ENCODE peak calls at places on chromosome 22, in four cellular contexts. One of them, this sample, is unnamed. For H3K4me1, the result is how much of the 10 kb centered on the place peaks cover.

GRCh38 chr22:47164514-47165337 is 402.3 kb downstream of the TBC1D22A start:
- DNase-seq in DND-41: no peak
- DNase-seq in GM23338: no peak
- DNase-seq in CD8-positive, alpha-beta T cell: no peak
- DNase-seq in this sample: no peak

GRCh38 chr22:19772673-19773469 is 12.3 kb downstream of the TBX1 start:
- DNase-seq in GM23338: no peak
- DNase-seq in CD8-positive, alpha-beta T cell: no peak
- DNase-seq in DND-41: no peak
- DNase-seq in this sample: no peak

GRCh38 chr22:37020192-37020479 is 594 bp downstream of the MPST start:
- DNase-seq in DND-41: no peak
- DNase-seq in GM23338: no peak
- DNase-seq in CD8-positive, alpha-beta T cell: no peak
- DNase-seq in this sample: peak

GRCh38 chr22:46712288-46712687 is 25.8 kb downstream of the CERK start:
- DNase-seq in CD8-positive, alpha-beta T cell: no peak
- DNase-seq in GM23338: no peak
- DNase-seq in DND-41: no peak
- DNase-seq in this sample: no peak

GRCh38 chr22:23583153-23583552 is 3.1 kb upstream of the IGLL1 start:
- DNase-seq in CD8-positive, alpha-beta T cell: no peak
- DNase-seq in DND-41: peak
- DNase-seq in GM23338: no peak
- DNase-seq in this sample: no peak

GRCh38 chr22:47128216-47129215 is 366.1 kb downstream of the TBC1D22A start:
- DNase-seq in DND-41: no peak
- DNase-seq in GM23338: no peak
- DNase-seq in CD8-positive, alpha-beta T cell: no peak
- DNase-seq in this sample: no peak

GRCh38 chr22:48872271-48873260 is 955.1 kb downstream of the BRD1 start:
- DNase-seq in CD8-positive, alpha-beta T cell: no peak
- DNase-seq in DND-41: no peak
- DNase-seq in GM23338: no peak
- DNase-seq in this sample: no peak

GRCh38 chr22:36887164-36887563 is 26.3 kb upstream of the CSF2RB start:
- DNase-seq in GM23338: no peak
- DNase-seq in DND-41: no peak
- DNase-seq in CD8-positive, alpha-beta T cell: no peak
- DNase-seq in this sample: no peak

GRCh38 chr22:32389685-32390084 is 22.4 kb downstream of the RTCB start:
- DNase-seq in DND-41: peak
- DNase-seq in GM23338: peak
- DNase-seq in CD8-positive, alpha-beta T cell: no peak
- DNase-seq in this sample: no peak

GRCh38 chr22:20091690-20092476 is 11.8 kb downstream of the DGCR8 start:
- DNase-seq in DND-41: no peak
- DNase-seq in GM23338: no peak
- DNase-seq in CD8-positive, alpha-beta T cell: no peak
- DNase-seq in this sample: no peak

GRCh38 chr22:36565686-36566085 is 36.7 kb upstream of the EIF3D start:
- DNase-seq in CD8-positive, alpha-beta T cell: no peak
- DNase-seq in DND-41: no peak
- DNase-seq in GM23338: no peak
- DNase-seq in this sample: no peak

GRCh38 chr22:19824197-19825015 is 30.3 kb downstream of the GNB1L start:
- DNase-seq in GM23338: no peak
- DNase-seq in DND-41: peak
- DNase-seq in CD8-positive, alpha-beta T cell: peak
- DNase-seq in this sample: no peak

GRCh38 chr22:42078469-42079318 is 806 bp upstream of the SMDT1 start:
- DNase-seq in GM23338: peak
- DNase-seq in CD8-positive, alpha-beta T cell: no peak
- DNase-seq in DND-41: no peak
- DNase-seq in this sample: peak

GRCh38 chr22:48650323-48651035 is 1177.2 kb downstream of the BRD1 start:
- DNase-seq in GM23338: no peak
- DNase-seq in CD8-positive, alpha-beta T cell: no peak
- DNase-seq in DND-41: no peak
- DNase-seq in this sample: no peak

GRCh38 chr22:46681010-46681409 is 57.0 kb downstream of the CERK start:
- DNase-seq in DND-41: peak
- DNase-seq in GM23338: peak
- DNase-seq in CD8-positive, alpha-beta T cell: no peak
- DNase-seq in this sample: no peak

GRCh38 chr22:38067771-38068360 is 10.7 kb downstream of the PICK1 start:
- DNase-seq in DND-41: no peak
- DNase-seq in CD8-positive, alpha-beta T cell: no peak
- DNase-seq in GM23338: no peak
- DNase-seq in this sample: no peak

GRCh38 chr22:47293368-47294221 is 531.1 kb downstream of the TBC1D22A start:
- DNase-seq in CD8-positive, alpha-beta T cell: peak
- DNase-seq in GM23338: no peak
- DNase-seq in DND-41: no peak
- DNase-seq in this sample: no peak

GRCh38 chr22:42344391-42344861 is 74.0 kb upstream of the TCF20 start:
- DNase-seq in GM23338: peak
- DNase-seq in DND-41: peak
- DNase-seq in CD8-positive, alpha-beta T cell: no peak
- DNase-seq in this sample: peak

GRCh38 chr22:37413546-37413945 is 13.7 kb downstream of the ELFN2 start:
- DNase-seq in CD8-positive, alpha-beta T cell: no peak
- DNase-seq in GM23338: no peak
- DNase-seq in DND-41: no peak
- DNase-seq in this sample: no peak

GRCh38 chr22:37753746-37754145 is 54.0 kb upstream of the GCAT start:
- DNase-seq in CD8-positive, alpha-beta T cell: no peak
- DNase-seq in DND-41: no peak
- DNase-seq in GM23338: no peak
- DNase-seq in this sample: no peak

GRCh38 chr22:32325416-32325801 is 32.3 kb upstream of the RFPL3 start:
- DNase-seq in DND-41: no peak
- DNase-seq in GM23338: peak
- DNase-seq in CD8-positive, alpha-beta T cell: no peak
- DNase-seq in this sample: no peak

GRCh38 chr22:42473484-42474193 is 41.4 kb upstream of the NFAM1 start:
- DNase-seq in GM23338: peak
- DNase-seq in CD8-positive, alpha-beta T cell: no peak
- DNase-seq in DND-41: peak
- DNase-seq in this sample: peak

GRCh38 chr22:25656724-25657123 is 85.3 kb upstream of the MYO18B start:
- DNase-seq in DND-41: no peak
- DNase-seq in CD8-positive, alpha-beta T cell: no peak
- DNase-seq in GM23338: no peak
- DNase-seq in this sample: no peak
- H3K4me1 ChIP-seq in DND-41: under half
- H3K4me1 ChIP-seq in CD8-positive, alpha-beta T cell: under half
- H3K4me1 ChIP-seq in GM23338: under half
- H3K4me1 ChIP-seq in this sample: under half

DNA sequence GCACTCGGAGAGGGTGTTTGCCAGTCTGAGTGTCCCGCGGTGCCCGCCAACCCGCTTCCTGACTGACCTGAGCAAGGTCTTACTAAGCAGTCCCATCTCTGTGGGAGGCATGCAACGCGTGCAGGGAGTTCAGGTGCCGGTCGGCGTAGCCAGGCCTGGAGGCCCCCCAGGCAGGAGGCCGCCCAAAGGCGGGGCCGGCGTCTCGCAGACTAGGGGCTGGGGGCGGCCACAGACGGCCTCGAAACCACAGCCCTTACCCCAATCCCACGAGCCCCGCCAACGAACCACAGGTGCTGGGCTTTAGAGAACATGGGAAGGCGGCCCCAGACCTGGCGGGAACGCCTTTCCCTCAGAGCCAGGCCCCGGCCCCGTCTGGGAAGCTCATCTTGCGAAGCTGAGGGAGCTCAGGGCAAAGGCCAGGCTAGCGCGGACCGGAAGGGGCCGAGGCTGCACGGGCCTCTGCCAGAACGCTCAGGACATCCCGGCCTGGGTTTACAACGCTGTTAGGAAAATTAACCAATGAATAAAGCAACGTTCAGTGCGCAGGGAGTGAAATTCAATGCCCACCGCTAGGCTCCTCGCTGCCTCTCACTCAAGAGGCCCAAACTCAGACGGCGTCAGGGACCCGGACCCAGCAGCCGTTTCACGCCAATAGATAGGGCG is 2.1 kb upstream of the MTFP1 start:
- DNase-seq in CD8-positive, alpha-beta T cell: no peak
- DNase-seq in GM23338: peak
- DNase-seq in DND-41: peak
- DNase-seq in this sample: peak
- TF ChIP-seq CTCF in CD8-positive, alpha-beta T cell: no peak
- TF ChIP-seq CTCF in GM23338: no peak
- TF ChIP-seq CTCF in DND-41: peak
- TF ChIP-seq CTCF in this sample: peak

GRCh38 chr22:39512026-39512425 is 8.3 kb upstream of the ATF4 start:
- DNase-seq in CD8-positive, alpha-beta T cell: no peak
- DNase-seq in DND-41: no peak
- DNase-seq in GM23338: no peak
- DNase-seq in this sample: no peak
- H3K4me1 ChIP-seq in CD8-positive, alpha-beta T cell: under half
- H3K4me1 ChIP-seq in DND-41: under half
- H3K4me1 ChIP-seq in GM23338: under half
- H3K4me1 ChIP-seq in this sample: under half

DNA sequence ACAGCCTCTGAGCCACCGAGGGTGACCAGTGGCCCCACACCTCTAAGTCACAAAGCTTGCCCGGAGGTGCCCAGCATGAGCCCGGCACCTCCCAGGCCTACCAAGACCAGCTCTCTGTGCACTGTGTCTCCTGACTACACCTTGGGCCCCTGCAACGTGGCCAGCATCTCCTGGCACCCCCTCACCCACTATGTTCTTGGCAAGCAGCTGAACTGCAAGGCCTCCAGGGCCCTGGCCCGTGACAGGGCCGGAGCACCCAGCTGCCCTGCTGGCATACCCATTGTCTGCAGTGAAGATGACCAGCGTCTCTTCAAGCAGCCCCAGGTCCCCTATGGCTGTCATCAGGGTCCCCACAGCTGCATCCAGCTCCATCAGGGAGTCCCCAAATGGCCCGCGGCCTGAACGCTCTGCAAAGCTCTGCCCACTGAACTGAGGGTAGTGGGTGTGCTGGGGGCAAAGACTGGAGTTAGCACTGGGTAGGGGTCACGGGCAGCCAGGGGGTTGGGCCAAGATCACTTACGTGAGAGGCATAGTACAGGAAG is 1.6 kb downstream of the ARSA start:
- DNase-seq in GM23338: no peak
- DNase-seq in DND-41: no peak
- DNase-seq in CD8-positive, alpha-beta T cell: no peak
- DNase-seq in this sample: no peak
- TF ChIP-seq CTCF in GM23338: no peak
- TF ChIP-seq CTCF in DND-41: peak
- TF ChIP-seq CTCF in CD8-positive, alpha-beta T cell: no peak
- TF ChIP-seq CTCF in this sample: no peak

DNA sequence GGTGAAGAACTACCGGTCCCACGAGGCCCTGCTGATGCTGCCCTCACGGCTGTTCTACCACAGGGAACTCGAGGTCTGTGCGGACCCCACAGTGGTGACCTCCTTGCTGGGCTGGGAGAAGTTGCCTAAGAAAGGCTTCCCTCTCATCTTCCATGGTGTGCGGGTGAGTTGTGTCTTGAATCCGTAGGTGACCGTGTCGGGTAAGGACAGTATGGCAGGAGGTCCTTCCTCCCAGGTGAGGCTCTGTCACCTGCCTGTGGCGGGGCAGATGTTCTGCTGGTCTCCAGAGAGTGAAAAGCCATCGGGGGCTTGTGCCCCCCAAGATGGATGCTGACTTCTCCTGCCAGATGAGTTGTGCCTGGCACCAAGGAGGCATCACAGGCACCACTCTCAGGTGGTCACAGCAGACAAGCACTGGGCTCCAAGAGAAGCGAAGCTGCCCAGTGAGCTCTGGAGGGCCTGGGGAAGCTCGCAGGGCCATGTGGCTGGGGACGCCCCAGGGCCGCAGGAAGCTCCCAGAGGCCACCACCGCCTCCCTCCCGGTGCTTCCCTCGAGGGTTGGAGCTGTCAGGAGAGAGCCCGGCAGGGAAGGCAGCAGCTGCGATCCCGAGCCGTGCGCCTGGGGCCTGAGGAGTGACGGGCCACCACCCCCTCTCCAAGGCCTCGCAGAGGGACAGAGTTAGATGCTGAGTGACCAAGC is 17.3 kb upstream of the PANX2 start:
- DNase-seq in GM23338: no peak
- DNase-seq in CD8-positive, alpha-beta T cell: no peak
- DNase-seq in DND-41: no peak
- DNase-seq in this sample: no peak
- H3K4me1 ChIP-seq in GM23338: under half
- H3K4me1 ChIP-seq in CD8-positive, alpha-beta T cell: under half
- H3K4me1 ChIP-seq in DND-41: under half
- H3K4me1 ChIP-seq in this sample: under half

DNA sequence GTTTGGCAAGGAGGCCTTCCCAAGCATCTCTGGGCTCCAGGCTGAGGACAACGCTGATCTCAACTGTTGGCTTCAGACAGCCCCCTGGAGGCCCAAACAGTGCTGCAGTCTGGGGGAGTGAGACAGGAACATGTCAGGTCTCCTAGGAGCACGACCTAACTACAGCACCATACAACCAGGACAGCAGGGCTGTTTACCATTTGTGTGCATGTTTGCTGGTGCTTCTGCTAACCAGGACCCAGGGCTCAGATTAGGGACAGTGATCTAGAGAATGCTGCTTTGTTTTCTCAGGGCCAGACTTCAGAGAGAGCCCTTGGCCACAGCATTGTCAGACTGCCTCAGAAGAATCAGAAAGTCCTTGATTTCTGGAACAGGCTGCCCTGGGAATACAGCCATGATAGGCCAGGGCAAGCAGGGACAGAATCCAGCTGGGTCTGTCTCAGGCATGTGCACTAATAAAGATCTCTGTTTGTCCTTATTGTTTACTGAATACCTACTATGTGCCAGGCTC is 126.5 kb downstream of the VPREB1 start:
- DNase-seq in GM23338: peak
- DNase-seq in DND-41: no peak
- DNase-seq in CD8-positive, alpha-beta T cell: no peak
- DNase-seq in this sample: no peak
- TF ChIP-seq CTCF in GM23338: peak
- TF ChIP-seq CTCF in DND-41: peak
- TF ChIP-seq CTCF in CD8-positive, alpha-beta T cell: no peak
- TF ChIP-seq CTCF in this sample: no peak

This sample was measured in prostate gland.